ENCODE peak calls at places on chromosomes 16 and 17, in eight cellular contexts. I is NCI-H1436; R is RCC 7860; U is ascending aorta; K is HFFc6; J is stimulated activated CD4-positive, alpha-beta T cell treated with anti-CD3 and anti-CD28 coated beads, TNF-alpha, amount 100 ng/mL, for 1 hour; X is fibroblast of the conjunctiva; C is caudate nucleus. H is an unnamed sample.

GRCh38 chr17:39668141-39668924 is at the start of gene PNMT:
- DNase-seq in I (peak; percentile 71), C (no peak), R (no peak), K (no peak), J (peak; percentile 38), X (peak; percentile 16), U (no peak), H (no peak)

GRCh38 chr16:69169607-69170352 is 17.2 kb upstream of the SNTB2 start:
- DNase-seq in U (no peak), J (no peak), X (no peak), I (no peak), R (no peak), K (no peak), C (no peak), H (no peak)

GRCh38 chr16:85134794-85135153 is 22.5 kb upstream of the CIBAR2 start:
- DNase-seq in I (no peak), X (no peak), C (no peak), U (no peak), K (no peak), R (no peak), J (no peak), H (no peak)

GRCh38 chr17:66347661-66348604 is 45.5 kb downstream of the PRKCA start:
- DNase-seq in C (no peak), U (no peak), R (peak; percentile 57), J (no peak), I (no peak), K (peak; percentile 35), X (peak; percentile 16), H (no peak)

GRCh38 chr17:43906951-43907424 is 348 bp downstream of the MPP2 start:
- DNase-seq in I (no peak), X (no peak), U (no peak), C (no peak), J (no peak), R (no peak), K (no peak), H (no peak)

GRCh38 chr17:75791251-75791650 is 6.6 kb downstream of the UNK start:
- DNase-seq in C (no peak), I (no peak), R (no peak), X (no peak), J (no peak), U (no peak), K (no peak), H (no peak)

GRCh38 chr16:70418993-70419318 is 19.9 kb downstream of the ST3GAL2 start:
- DNase-seq in U (no peak), X (no peak), I (no peak), R (no peak), J (no peak), C (no peak), K (no peak), H (no peak)

GRCh38 chr17:28493467-28493866 is 12.7 kb upstream of the FOXN1 start:
- DNase-seq in X (no peak), C (no peak), I (no peak), U (no peak), R (no peak), K (peak; percentile 27), J (no peak), H (no peak)

GRCh38 chr17:56891751-56892150 is 22.1 kb downstream of the TRIM25 start:
- DNase-seq in I (no peak), U (no peak), K (no peak), J (no peak), R (no peak), X (no peak), C (no peak), H (no peak)

GRCh38 chr16:86609115-86609514 is 30.8 kb downstream of the FOXL1 start:
- DNase-seq in X (no peak), C (no peak), R (peak; percentile 88), J (no peak), K (peak; percentile 96), U (no peak), I (no peak), H (no peak)

GRCh38 chr17:7098802-7099459 is 15.7 kb downstream of the ASGR2 start:
- DNase-seq in X (no peak), R (no peak), C (no peak), I (no peak), K (no peak), J (no peak), U (no peak), H (no peak)

GRCh38 chr17:82884923-82885322 is 45.1 kb upstream of the ZNF750 start:
- DNase-seq in K (no peak), X (no peak), J (no peak), I (no peak), R (no peak), C (no peak), U (no peak), H (no peak)

GRCh38 chr16:28901862-28902261 is 23.2 kb downstream of the RABEP2 start:
- DNase-seq in C (no peak), R (no peak), U (no peak), X (no peak), K (no peak), J (no peak), I (no peak), H (no peak)

GRCh38 chr16:926715-927114 is 44.1 kb downstream of the LMF1 start:
- DNase-seq in U (no peak), C (no peak), K (no peak), R (no peak), J (no peak), I (no peak), X (no peak), H (no peak)

GRCh38 chr17:12567077-12568053 is 98.3 kb upstream of the MYOCD start:
- DNase-seq in I (no peak), J (no peak), K (no peak), X (no peak), R (no peak), C (no peak), U (no peak), H (no peak)

GRCh38 chr17:10612957-10613744 is 44.0 kb downstream of the MYH3 start:
- DNase-seq in U (no peak), C (no peak), J (no peak), I (no peak), R (no peak), X (peak; percentile 42), K (peak; percentile 50), H (no peak)

GRCh38 chr16:11181889-11182279 is 74.1 kb downstream of the SOCS1 start:
- DNase-seq in X (no peak), R (no peak), C (no peak), I (no peak), K (no peak), J (no peak), U (no peak), H (no peak)

GRCh38 chr17:17723354-17724261 is 42.4 kb downstream of the RAI1 start:
- DNase-seq in U (no peak), I (peak; percentile 59), R (no peak), J (no peak), K (peak; percentile 73), X (peak; percentile 35), C (no peak), H (no peak)

GRCh38 chr17:68460715-68461114 is 3.4 kb upstream of the WIPI1 start:
- DNase-seq in X (no peak), U (no peak), R (no peak), I (no peak), J (no peak), K (no peak), C (no peak), H (no peak)

GRCh38 chr17:47741109-47741792 is 8.2 kb downstream of the TBX21 start:
- DNase-seq in C (no peak), R (no peak), X (no peak), K (no peak), U (no peak), J (no peak), I (no peak), H (no peak)

GRCh38 chr16:7315813-7316212 is 16.8 kb upstream of the RBFOX1 start:
- DNase-seq in U (no peak), R (no peak), K (no peak), I (peak; percentile 67), X (no peak), C (no peak), J (no peak), H (no peak)

GRCh38 chr16:65120811-65121721 is 797 bp downstream of the CDH11 start:
- DNase-seq in I (no peak), J (no peak), K (no peak), U (no peak), C (no peak), X (no peak), R (no peak), H (no peak)

GRCh38 chr17:74870512-74870911 is 2.3 kb downstream of the FDXR start:
- DNase-seq in I (no peak), C (no peak), X (peak; percentile 27), J (no peak), K (peak; percentile 52), U (no peak), R (peak; percentile 10), H (no peak)